ENCODE peak calls at places on chromosome 11, in six cellular contexts. Y is MM.1S, Q is H9, D is mesenchymal stem cell, M is right lobe of liver, I is SJSA1. E is an unnamed sample. For H3K4me1, the result is how much of the 10 kb centered on the place peaks cover.

GRCh38 chr11:119803139-119803538 is 74.1 kb upstream of the NECTIN1 start:
- DNase-seq in Y (no peak), Q (no peak), D (no peak), M (no peak), I (no peak), E (no peak)

GRCh38 chr11:69645801-69646492 is 5.0 kb downstream of the CCND1 start:
- DNase-seq in Y (no peak), Q (peak), D (no peak), M (no peak), I (no peak), E (no peak)

GRCh38 chr11:100072131-100072530 is 615.0 kb upstream of the ARHGAP42 start:
- DNase-seq in Y (no peak), Q (no peak), D (no peak), M (no peak), I (no peak), E (no peak)

GRCh38 chr11:79352304-79352703 is 88.5 kb downstream of the TENM4 start:
- DNase-seq in Y (no peak), Q (no peak), D (no peak), M (no peak), I (no peak), E (no peak)

GRCh38 chr11:10032991-10033390 is 261.0 kb downstream of the SBF2 start:
- DNase-seq in Y (no peak), Q (no peak), D (no peak), M (no peak), I (no peak), E (no peak)

GRCh38 chr11:69925366-69926196 is 106.4 kb upstream of the FGF3 start:
- DNase-seq in Y (no peak), Q (no peak), D (peak), M (no peak), I (no peak), E (no peak)

GRCh38 chr11:126654886-126655806 is 299.7 kb downstream of the ST3GAL4 start:
- DNase-seq in Y (no peak), Q (no peak), D (no peak), M (no peak), I (no peak), E (no peak)

GRCh38 chr11:8832571-8833260 is 78.3 kb upstream of the AKIP1 start:
- DNase-seq in Y (peak), Q (peak), D (peak), M (peak), I (peak), E (no peak)

GRCh38 chr11:32088117-32088941 is 2.5 kb upstream of the RCN1 start:
- DNase-seq in Y (peak), Q (no peak), D (peak), M (peak), I (peak), E (no peak)

GRCh38 chr11:613369-613968 is 2.3 kb downstream of the IRF7 start:
- DNase-seq in Y (no peak), Q (peak), D (peak), M (peak), I (peak), E (peak)

GRCh38 chr11:32431657-32432056 is 3.7 kb downstream of the WT1 start:
- DNase-seq in Y (no peak), Q (no peak), D (no peak), M (no peak), I (no peak), E (no peak)

GRCh38 chr11:790721-791564 is 1.1 kb upstream of the CEND1 start:
- DNase-seq in Y (no peak), Q (peak), D (peak), M (no peak), I (no peak), E (no peak)

GRCh38 chr11:133823211-133823610 is 22.1 kb downstream of the SPATA19 start:
- DNase-seq in Y (no peak), Q (no peak), D (no peak), M (no peak), I (no peak), E (no peak)

GRCh38 chr11:69383372-69383771 is 89.4 kb downstream of the MYEOV start:
- DNase-seq in Y (no peak), Q (peak), D (no peak), M (no peak), I (peak), E (no peak)

GRCh38 chr11:125892071-125892470 is 4.6 kb downstream of the HYLS1 start:
- DNase-seq in Y (no peak), Q (no peak), D (no peak), M (no peak), I (no peak), E (no peak)

GRCh38 chr11:7872913-7873312 is 58.2 kb downstream of the OR10A6 start:
- DNase-seq in Y (no peak), Q (no peak), D (no peak), M (no peak), I (no peak), E (no peak)

GRCh38 chr11:64698427-64698826 is 24.6 kb downstream of the NRXN2 start:
- DNase-seq in Y (no peak), Q (no peak), D (no peak), M (no peak), I (no peak), E (no peak)

GRCh38 chr11:19345519-19345847 is 104.7 kb upstream of the E2F8 start:
- DNase-seq in Y (peak), Q (peak), D (no peak), M (no peak), I (no peak), E (no peak)

DNA sequence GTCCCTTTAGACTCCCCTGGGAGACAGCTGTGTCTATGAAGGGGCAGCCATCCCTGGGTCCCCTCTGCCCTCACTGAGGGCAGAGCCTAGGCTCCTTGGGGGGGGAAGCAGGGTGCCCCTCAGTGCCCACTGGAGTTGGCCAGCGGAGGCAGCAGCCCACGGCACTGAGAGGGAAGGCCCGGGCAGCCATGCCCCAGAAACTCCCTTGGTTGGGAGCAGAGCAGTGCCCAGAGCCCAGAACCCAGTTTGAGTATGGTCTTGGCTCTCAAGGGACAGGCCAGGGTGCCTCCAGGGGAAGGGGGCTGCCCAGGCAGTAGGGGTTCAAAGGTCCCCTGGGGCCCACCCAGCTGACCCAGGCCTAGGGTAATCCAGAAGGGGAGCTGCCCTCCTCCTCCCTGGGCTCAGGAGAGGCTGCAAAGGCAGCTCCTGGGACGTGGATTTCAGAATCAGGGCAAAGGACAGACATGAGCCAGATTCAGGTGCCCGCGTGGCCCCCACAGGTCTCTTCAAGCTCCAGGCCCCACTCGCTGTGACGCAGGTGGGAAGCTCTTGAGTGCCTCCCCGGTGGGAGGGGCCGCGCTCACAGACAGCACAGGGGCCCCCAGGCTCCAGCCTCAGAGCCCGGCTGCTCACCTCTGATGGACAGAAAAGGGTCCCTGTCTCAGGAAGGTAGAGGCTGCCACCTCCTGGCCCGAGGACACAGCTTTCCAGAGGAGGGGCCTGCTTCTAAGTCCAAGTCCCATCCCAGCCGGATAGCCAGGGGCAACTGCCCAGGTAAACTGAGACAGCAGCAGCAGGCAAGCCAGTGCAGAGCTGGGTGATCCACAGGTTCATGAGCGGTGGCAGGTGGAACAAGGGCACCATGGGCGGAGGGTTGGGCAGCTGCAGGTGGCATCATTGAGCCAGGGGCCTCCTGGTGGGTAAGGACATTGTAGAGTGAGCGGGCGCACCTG is 2.6 kb downstream of the C11orf21 start:
- DNase-seq in Y (no peak), Q (peak), D (no peak), M (peak), I (peak), E (no peak)
- H3K4me1 ChIP-seq in Y (under half), Q (under half), D (under half), M (under half), I (under half), E (under half)

DNA sequence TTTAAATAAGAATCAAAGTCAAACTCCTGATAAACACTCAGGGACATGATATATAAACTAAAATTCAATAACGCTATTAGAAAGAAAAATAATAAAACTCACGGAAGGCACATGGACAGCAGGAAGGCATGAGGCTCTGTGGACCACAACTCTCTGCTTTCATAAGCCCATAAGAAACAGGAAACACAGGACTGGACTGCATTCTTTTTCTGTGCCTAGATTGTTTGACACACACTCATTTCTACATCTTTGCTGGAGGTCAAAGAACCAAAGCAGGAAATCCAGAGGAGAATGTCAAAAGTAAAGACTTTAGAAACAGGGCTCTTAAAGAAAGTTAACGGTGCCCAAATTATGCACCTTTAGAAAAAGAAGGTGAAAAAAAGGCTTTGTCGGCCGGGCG is 71.3 kb downstream of the RAB30 start:
- DNase-seq in Y (no peak), Q (no peak), D (no peak), M (no peak), I (no peak), E (no peak)
- H3K4me1 ChIP-seq in Y (half or more), Q (under half), D (under half), M (under half), I (under half), E (under half)

GRCh38 chr11:129285387-129285786 is 90.3 kb upstream of the BARX2 start:
- DNase-seq in Y (no peak), Q (no peak), D (no peak), M (no peak), I (no peak), E (no peak)
- H3K4me1 ChIP-seq in Y (under half), Q (under half), D (under half), M (under half), I (under half), E (under half)

DNA sequence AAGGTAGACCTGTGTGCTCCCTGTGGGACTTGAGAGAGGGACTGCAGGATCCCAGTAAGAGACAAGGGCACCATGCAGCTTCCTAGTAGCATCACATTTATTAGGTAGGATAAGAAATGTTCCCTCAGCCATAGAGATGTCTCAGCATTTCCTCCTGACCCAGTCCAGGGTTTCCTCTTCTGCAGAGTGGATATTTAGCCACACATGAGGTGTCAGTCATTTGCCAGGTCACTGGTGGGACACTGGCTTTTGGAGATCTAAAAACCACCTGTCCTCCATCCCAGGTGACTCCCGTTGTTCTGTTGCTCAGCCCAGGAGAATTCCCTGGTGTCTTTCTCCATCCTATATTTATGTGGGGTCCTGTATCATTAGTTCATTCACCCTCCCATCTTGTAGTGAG is 117.5 kb upstream of the NNMT start:
- DNase-seq in Y (no peak), Q (no peak), D (no peak), M (no peak), I (no peak), E (no peak)
- H3K4me1 ChIP-seq in Y (under half), Q (under half), D (under half), M (under half), I (under half), E (half or more)

DNA sequence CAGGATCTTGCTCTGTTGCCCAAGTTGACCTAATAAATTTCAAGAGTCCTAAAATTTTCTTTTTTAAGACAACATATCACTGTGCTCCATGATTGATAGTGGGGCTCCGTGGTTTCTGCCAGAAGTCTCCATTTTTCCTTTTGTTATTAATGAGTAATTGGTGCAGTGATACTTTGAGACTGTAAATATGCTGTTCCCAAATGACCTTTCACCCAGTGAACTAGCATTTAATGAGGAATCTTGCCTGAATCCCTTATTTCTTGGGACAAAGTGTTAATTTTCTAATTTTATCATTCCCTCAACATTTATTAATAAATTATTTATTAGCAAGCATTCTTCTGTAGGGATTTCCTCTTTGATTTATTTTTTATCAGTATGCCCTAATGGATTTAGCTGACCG is 2.3 kb upstream of the DHCR7 start:
- DNase-seq in Y (no peak), Q (no peak), D (no peak), M (no peak), I (no peak), E (no peak)
- H3K4me1 ChIP-seq in Y (under half), Q (under half), D (under half), M (under half), I (under half), E (under half)

GRCh38 chr11:129951883-129952262 is 50.8 kb downstream of the PRDM10 start:
- DNase-seq in Y (no peak), Q (no peak), D (no peak), M (no peak), I (no peak), E (no peak)

GRCh38 chr11:129949067-129949466 is 53.6 kb downstream of the PRDM10 start:
- DNase-seq in Y (no peak), Q (no peak), D (no peak), M (no peak), I (no peak), E (no peak)

GRCh38 chr11:129951201-129951882 is 51.3 kb downstream of the PRDM10 start:
- DNase-seq in Y (no peak), Q (no peak), D (no peak), M (no peak), I (no peak), E (no peak)

GRCh38 chr11:129949976-129950318 is 52.7 kb downstream of the PRDM10 start:
- DNase-seq in Y (no peak), Q (no peak), D (no peak), M (no peak), I (no peak), E (no peak)

DNA sequence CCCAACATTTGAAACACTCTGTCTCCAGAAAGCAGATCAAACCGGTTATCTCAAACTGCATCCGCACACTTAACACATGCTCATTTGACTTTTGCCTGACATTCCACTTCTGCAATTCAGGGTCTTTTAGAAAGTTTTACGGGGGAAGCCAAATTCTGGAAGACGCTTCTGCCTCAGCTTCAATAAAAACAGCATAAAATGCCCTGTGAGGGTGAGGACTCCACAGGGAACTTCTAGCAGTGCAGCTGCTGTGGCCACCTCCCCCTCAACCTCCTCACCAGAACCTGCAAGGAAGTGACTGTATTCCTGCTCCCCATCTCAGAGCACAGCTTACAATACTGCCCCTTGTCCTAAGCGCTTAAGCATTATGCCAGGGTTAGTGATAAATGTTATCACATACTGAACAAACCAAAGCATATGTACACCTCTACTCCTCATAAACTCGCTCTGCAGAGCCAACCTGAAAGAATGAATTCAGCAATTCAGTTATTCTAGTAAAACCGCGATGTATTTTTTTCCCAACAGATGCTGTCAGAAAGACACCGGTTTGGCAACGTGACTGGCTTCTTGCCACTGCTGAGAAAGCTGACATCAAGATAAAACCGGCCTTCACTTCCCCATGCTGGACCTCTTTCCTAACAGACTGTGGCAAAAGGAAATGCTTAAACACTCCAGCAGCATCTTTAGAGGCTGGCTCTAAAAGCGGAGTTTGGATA is 52.2 kb downstream of the PRDM10 start:
- DNase-seq in Y (no peak), Q (no peak), D (peak), M (peak), I (no peak), E (no peak)
- H3K4me1 ChIP-seq in Y (under half), Q (under half), D (under half), M (under half), I (under half), E (under half)